ENCODE peak calls at places on chromosomes 7 and 10, in eight cellular contexts. S is putamen, J is AG08396, M is GM12892, F is nucleus accumbens, R is MCF 10A, D is NCI-H1105, P is RWPE2. X is an unnamed sample.
A peak's percentile ranks its signal among the peaks of the same experiment; 100 is the strongest.

GRCh38 chr7:153405704-153406485 is 646.3 kb upstream of the DPP6 start:
- DNase-seq in S (no peak), J (no peak), M (no peak), F (no peak), R (no peak), D (no peak), P (no peak), X (no peak)

GRCh38 chr10:59098811-59099452 is 77.5 kb upstream of the PHYHIPL start:
- DNase-seq in S (no peak), J (no peak), M (no peak), F (no peak), R (no peak), D (no peak), P (no peak), X (no peak)

GRCh38 chr10:97648557-97649404 is 8.3 kb downstream of the PI4K2A start:
- DNase-seq in S (no peak), J (peak; percentile 78), M (peak; percentile 42), F (no peak), R (peak; percentile 78), D (no peak), P (peak; percentile 65), X (peak; percentile 24)

GRCh38 chr7:1939434-1940401 is 269.6 kb downstream of the ELFN1 start:
- DNase-seq in S (no peak), J (no peak), M (no peak), F (no peak), R (peak; percentile 3), D (no peak), P (no peak), X (peak; percentile 31)

GRCh38 chr7:12643644-12644043 is 43.8 kb upstream of the ARL4A start:
- DNase-seq in S (no peak), J (no peak), M (no peak), F (no peak), R (no peak), D (no peak), P (no peak), X (no peak)

GRCh38 chr10:78927257-78927995 is 141.3 kb upstream of the ZMIZ1 start:
- DNase-seq in S (no peak), J (no peak), M (no peak), F (no peak), R (peak; percentile 66), D (no peak), P (no peak), X (no peak)

GRCh38 chr7:97731736-97732370 is at the start of gene TAC1:
- DNase-seq in S (peak; percentile 44), J (peak; percentile 9), M (no peak), F (no peak), R (no peak), D (no peak), P (no peak), X (no peak)

GRCh38 chr7:5549096-5549896 is 125.7 kb upstream of the TNRC18 start:
- DNase-seq in S (no peak), J (no peak), M (no peak), F (no peak), R (peak; percentile 93), D (no peak), P (peak; percentile 95), X (no peak)

GRCh38 chr7:158371856-158372255 is 215.8 kb downstream of the PTPRN2 start:
- DNase-seq in S (no peak), J (no peak), M (no peak), F (no peak), R (no peak), D (no peak), P (no peak), X (no peak)

GRCh38 chr7:150978136-150978789 is at the start of gene KCNH2:
- DNase-seq in S (peak; percentile 58), J (peak; percentile 70), M (no peak), F (peak; percentile 61), R (no peak), D (peak; percentile 91), P (no peak), X (peak; percentile 81)

GRCh38 chr7:130695840-130696239 is 9.5 kb upstream of the TSGA13 start:
- DNase-seq in S (no peak), J (peak; percentile 26), M (no peak), F (no peak), R (peak; percentile 55), D (peak; percentile 26), P (no peak), X (peak; percentile 56)

GRCh38 chr7:136062625-136063336 is 85.6 kb upstream of the MTPN start:
- DNase-seq in S (no peak), J (no peak), M (no peak), F (no peak), R (no peak), D (peak; percentile 77), P (no peak), X (no peak)

GRCh38 chr7:102832694-102833093 is 80.1 kb upstream of the LRRC17 start:
- DNase-seq in S (no peak), J (no peak), M (no peak), F (no peak), R (no peak), D (no peak), P (no peak), X (no peak)

GRCh38 chr7:23373151-23374004 is 74.2 kb downstream of the MALSU1 start:
- DNase-seq in S (no peak), J (no peak), M (peak; percentile 26), F (no peak), R (no peak), D (peak; percentile 76), P (no peak), X (peak; percentile 97)

GRCh38 chr10:93272884-93273675 is 199.4 kb downstream of the CYP26A1 start:
- DNase-seq in S (no peak), J (no peak), M (no peak), F (no peak), R (no peak), D (no peak), P (no peak), X (no peak)